ENCODE peak calls at places on chromosomes 3 and 15, in eight cellular contexts. O, X, H, P, R, E, J and A are unnamed samples.

GRCh38 chr15:66657062-66658020 is 44.7 kb upstream of the SMAD6 start:
- DNase-seq in O (no peak), X (no peak), H (peak), P (no peak), R (no peak), E (peak), J (peak), A (no peak)

GRCh38 chr15:95291878-95292472 is 1038.5 kb upstream of the NR2F2 start:
- DNase-seq in O (peak), X (no peak), H (no peak), P (peak), R (peak), E (peak), J (peak), A (peak)

GRCh38 chr15:101088788-101089578 is 162.9 kb downstream of the CHSY1 start:
- DNase-seq in O (peak), X (peak), H (peak), P (peak), R (peak), E (peak), J (peak), A (no peak)

GRCh38 chr15:58793862-58794261 is 22.8 kb downstream of the MINDY2 start:
- DNase-seq in O (no peak), X (no peak), H (no peak), P (no peak), R (no peak), E (no peak), J (no peak), A (no peak)

GRCh38 chr15:50044904-50045303 is 74.1 kb downstream of the ATP8B4 start:
- DNase-seq in O (no peak), X (no peak), H (no peak), P (no peak), R (no peak), E (no peak), J (no peak), A (no peak)

GRCh38 chr15:21260966-21261395 is 179.3 kb downstream of the POTEB3 start:
- DNase-seq in O (no peak), X (peak), H (no peak), P (no peak), R (no peak), E (no peak), J (no peak), A (no peak)

GRCh38 chr3:21216598-21216997 is 534.4 kb downstream of the ZNF385D start:
- DNase-seq in O (no peak), X (no peak), H (no peak), P (no peak), R (no peak), E (no peak), J (peak), A (no peak)

GRCh38 chr3:108780235-108780634 is 23.0 kb upstream of the RETNLB start:
- DNase-seq in O (no peak), X (no peak), H (no peak), P (no peak), R (peak), E (no peak), J (no peak), A (no peak)

GRCh38 chr3:78880588-78881461 is 887.0 kb downstream of the ROBO1 start:
- DNase-seq in O (no peak), X (no peak), H (no peak), P (peak), R (no peak), E (peak), J (no peak), A (no peak)

GRCh38 chr15:22989576-22990477 is 9.7 kb upstream of the CYFIP1 start:
- DNase-seq in O (no peak), X (peak), H (no peak), P (no peak), R (no peak), E (peak), J (peak), A (no peak)